ENCODE peak calls at places on chromosomes 12 and 14, in nine cellular contexts. V, P, W, Q, T, H, S, U and Y are unnamed samples.

GRCh38 chr12:80186727-80187217 is 87.4 kb downstream of the OTOGL start:
- DNase-seq in V (peak), P (no peak), W (no peak), Q (peak), T (peak), H (no peak), S (peak), U (peak), Y (no peak)

GRCh38 chr12:79415754-79416435 is 274.9 kb downstream of the PAWR start:
- DNase-seq in V (no peak), P (no peak), W (no peak), Q (no peak), T (peak), H (no peak), S (no peak), U (no peak), Y (no peak)

GRCh38 chr12:100720016-100720654 is 74.4 kb upstream of the ANO4 start:
- DNase-seq in V (no peak), P (no peak), W (no peak), Q (no peak), T (no peak), H (no peak), S (no peak), U (no peak), Y (no peak)

GRCh38 chr12:27291862-27292261 is 40.8 kb upstream of the BMAL2 start:
- DNase-seq in V (no peak), P (no peak), W (no peak), Q (no peak), T (no peak), H (no peak), S (no peak), U (no peak), Y (no peak)

GRCh38 chr12:106269150-106269771 is 21.4 kb upstream of the CKAP4 start:
- DNase-seq in V (no peak), P (no peak), W (no peak), Q (no peak), T (no peak), H (no peak), S (no peak), U (no peak), Y (no peak)

GRCh38 chr12:120662879-120663278 is 22.5 kb downstream of the CABP1 start:
- DNase-seq in V (no peak), P (no peak), W (no peak), Q (no peak), T (no peak), H (no peak), S (no peak), U (no peak), Y (no peak)

GRCh38 chr12:52090291-52090690 is 10.8 kb downstream of the SMIM41 start:
- DNase-seq in V (no peak), P (no peak), W (no peak), Q (no peak), T (no peak), H (no peak), S (no peak), U (no peak), Y (no peak)

GRCh38 chr14:99619873-99620834 is 16.1 kb upstream of the CCDC85C start:
- DNase-seq in V (no peak), P (no peak), W (no peak), Q (peak), T (peak), H (no peak), S (no peak), U (no peak), Y (no peak)

GRCh38 chr14:55207832-55208231 is 16.4 kb upstream of the DLGAP5 start:
- DNase-seq in V (no peak), P (no peak), W (no peak), Q (no peak), T (no peak), H (no peak), S (no peak), U (no peak), Y (no peak)
- TF ChIP-seq CTCF in V (no peak), P (no peak), W (no peak), Q (no peak), T (no peak), H (no peak), S (no peak), U (no peak), Y (no peak)

GRCh38 chr14:51244591-51244990 is 4.5 kb downstream of the TMX1 start:
- DNase-seq in V (no peak), P (no peak), W (no peak), Q (no peak), T (no peak), H (no peak), S (no peak), U (no peak), Y (no peak)

GRCh38 chr14:51236314-51236713 is 3.7 kb upstream of the TMX1 start:
- DNase-seq in V (no peak), P (no peak), W (no peak), Q (no peak), T (peak), H (no peak), S (no peak), U (no peak), Y (no peak)

GRCh38 chr14:51240804-51241380 is 845 bp downstream of the TMX1 start:
- DNase-seq in V (no peak), P (no peak), W (no peak), Q (no peak), T (no peak), H (no peak), S (no peak), U (no peak), Y (no peak)

GRCh38 chr14:51242545-51243490 is 2.8 kb downstream of the TMX1 start:
- DNase-seq in V (no peak), P (no peak), W (no peak), Q (peak), T (no peak), H (no peak), S (peak), U (peak), Y (no peak)

GRCh38 chr14:51239813-51240803 is at the start of gene TMX1:
- DNase-seq in V (peak), P (peak), W (peak), Q (peak), T (peak), H (peak), S (peak), U (peak), Y (peak)
- TF ChIP-seq CTCF in V (peak), P (peak), W (peak), Q (peak), T (peak), H (no peak), S (no peak), U (no peak), Y (no peak)

GRCh38 chr12:96658075-96658474 is 168.7 kb downstream of the CFAP54 start:
- DNase-seq in V (no peak), P (no peak), W (no peak), Q (no peak), T (no peak), H (no peak), S (no peak), U (no peak), Y (no peak)
- TF ChIP-seq CTCF in V (no peak), P (no peak), W (no peak), Q (no peak), T (no peak), H (no peak), S (no peak), U (no peak), Y (no peak)

DNA sequence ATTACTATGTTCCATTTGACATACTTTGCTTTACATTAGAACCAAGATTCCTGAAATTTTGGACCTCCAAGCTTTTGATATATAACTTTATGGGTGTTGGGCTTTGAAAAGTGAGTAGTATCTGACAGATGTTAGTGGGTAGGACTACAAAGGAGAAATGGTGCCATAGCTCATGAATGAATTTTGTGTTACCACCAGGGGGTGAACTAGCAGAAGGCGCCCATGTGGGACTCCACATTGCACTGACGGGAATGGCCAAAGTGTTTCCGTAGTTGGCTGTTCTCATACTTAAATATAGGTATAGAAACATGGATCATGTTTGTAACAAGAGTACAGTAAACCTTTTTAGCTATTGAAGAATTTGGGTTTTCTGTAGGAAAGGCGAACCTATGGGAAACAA is 337.5 kb downstream of the FLRT2 start:
- DNase-seq in V (no peak), P (no peak), W (no peak), Q (peak), T (no peak), H (no peak), S (no peak), U (peak), Y (no peak)
- TF ChIP-seq CTCF in V (no peak), P (no peak), W (no peak), Q (peak), T (peak), H (no peak), S (peak), U (no peak), Y (no peak)

DNA sequence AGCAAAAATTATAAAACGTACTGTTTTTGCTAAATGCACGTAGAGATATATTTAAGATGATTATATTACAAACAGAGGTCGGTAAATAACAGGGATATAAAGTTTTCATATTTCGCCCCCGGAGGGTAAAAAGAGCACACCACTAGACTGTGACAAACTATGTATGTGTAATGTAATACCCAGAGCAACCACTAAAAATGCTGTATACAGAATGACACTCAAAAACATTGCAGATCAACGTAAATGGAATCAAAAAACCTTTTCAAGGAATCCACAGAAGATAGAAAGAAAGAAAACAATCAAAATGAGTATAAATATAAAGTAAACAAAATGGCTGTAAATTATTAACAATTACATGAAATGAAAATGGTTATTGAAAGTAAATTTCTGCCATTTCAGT is 37.6 kb upstream of the PRB4 start:
- DNase-seq in V (no peak), P (no peak), W (no peak), Q (no peak), T (no peak), H (no peak), S (no peak), U (no peak), Y (no peak)
- TF ChIP-seq CTCF in V (no peak), P (peak), W (peak), Q (peak), T (no peak), H (no peak), S (peak), U (no peak), Y (no peak)

GRCh38 chr12:128068211-128068610 is 198.8 kb upstream of the TMEM132C start:
- DNase-seq in V (no peak), P (no peak), W (no peak), Q (no peak), T (no peak), H (no peak), S (no peak), U (no peak), Y (no peak)

GRCh38 chr12:128075332-128075731 is 191.6 kb upstream of the TMEM132C start:
- DNase-seq in V (no peak), P (no peak), W (no peak), Q (peak), T (no peak), H (no peak), S (no peak), U (no peak), Y (no peak)

GRCh38 chr12:128073937-128074336 is 193.0 kb upstream of the TMEM132C start:
- DNase-seq in V (no peak), P (no peak), W (no peak), Q (peak), T (no peak), H (no peak), S (no peak), U (no peak), Y (no peak)

GRCh38 chr12:128069359-128069997 is 197.5 kb upstream of the TMEM132C start:
- DNase-seq in V (no peak), P (peak), W (peak), Q (peak), T (peak), H (no peak), S (peak), U (peak), Y (no peak)
- TF ChIP-seq CTCF in V (peak), P (peak), W (peak), Q (peak), T (peak), H (no peak), S (peak), U (peak), Y (no peak)

GRCh38 chr14:68843471-68844209 is 50.8 kb upstream of the ZFP36L1 start:
- DNase-seq in V (peak), P (peak), W (peak), Q (peak), T (peak), H (peak), S (peak), U (peak), Y (peak)

GRCh38 chr14:68846466-68846865 is 53.6 kb upstream of the ZFP36L1 start:
- DNase-seq in V (no peak), P (no peak), W (no peak), Q (no peak), T (no peak), H (no peak), S (no peak), U (no peak), Y (no peak)

GRCh38 chr14:68842298-68842697 is 49.4 kb upstream of the ZFP36L1 start:
- DNase-seq in V (peak), P (no peak), W (no peak), Q (no peak), T (peak), H (no peak), S (no peak), U (no peak), Y (no peak)

GRCh38 chr14:68841030-68841809 is 48.4 kb upstream of the ZFP36L1 start:
- DNase-seq in V (no peak), P (no peak), W (no peak), Q (no peak), T (peak), H (no peak), S (no peak), U (no peak), Y (no peak)

GRCh38 chr14:68844210-68844545 is 51.3 kb upstream of the ZFP36L1 start:
- DNase-seq in V (no peak), P (no peak), W (no peak), Q (no peak), T (no peak), H (no peak), S (no peak), U (no peak), Y (no peak)
- TF ChIP-seq CTCF in V (no peak), P (no peak), W (no peak), Q (no peak), T (no peak), H (peak), S (no peak), U (no peak), Y (no peak)

DNA sequence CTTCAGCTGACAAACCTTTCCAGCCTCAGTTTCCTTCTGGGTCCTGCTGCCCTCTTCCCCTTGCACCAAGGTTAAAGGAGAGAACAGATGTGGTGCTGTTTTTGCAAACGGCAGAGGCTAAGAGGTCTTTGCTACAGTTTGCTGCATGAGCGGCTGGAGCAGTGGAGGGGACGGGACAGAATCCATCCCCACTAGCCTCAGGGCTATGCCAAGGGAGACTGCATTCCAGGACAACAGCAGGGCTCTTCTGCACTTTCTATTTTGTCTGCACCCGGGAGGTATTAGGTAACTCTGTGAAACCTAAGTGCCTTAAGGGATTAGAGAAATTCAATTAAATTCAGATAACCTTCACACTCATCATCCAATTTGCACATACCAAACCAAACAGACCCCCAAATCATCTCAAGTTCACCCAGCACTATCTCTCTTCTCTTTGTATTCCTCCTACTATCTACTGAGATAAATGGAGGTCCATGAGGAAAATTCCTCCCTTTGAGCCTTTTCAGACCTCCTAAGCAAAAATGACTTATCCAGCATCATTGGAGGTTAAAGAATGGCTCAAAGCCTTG is 103.8 kb upstream of the VRK1 start:
- DNase-seq in V (no peak), P (no peak), W (no peak), Q (no peak), T (no peak), H (no peak), S (no peak), U (no peak), Y (no peak)
- TF ChIP-seq CTCF in V (no peak), P (no peak), W (no peak), Q (no peak), T (no peak), H (no peak), S (no peak), U (no peak), Y (no peak)

GRCh38 chr14:72419226-72419625 is 474.7 kb downstream of the DPF3 start:
- DNase-seq in V (no peak), P (no peak), W (no peak), Q (no peak), T (no peak), H (no peak), S (no peak), U (no peak), Y (no peak)

GRCh38 chr14:72420749-72421452 is 473.0 kb downstream of the DPF3 start:
- DNase-seq in V (peak), P (peak), W (peak), Q (peak), T (peak), H (peak), S (peak), U (peak), Y (peak)

GRCh38 chr14:72416081-72416849 is 477.6 kb downstream of the DPF3 start:
- DNase-seq in V (no peak), P (no peak), W (no peak), Q (no peak), T (no peak), H (no peak), S (no peak), U (no peak), Y (no peak)

GRCh38 chr14:72416892-72417291 is 477.0 kb downstream of the DPF3 start:
- DNase-seq in V (no peak), P (no peak), W (no peak), Q (no peak), T (no peak), H (no peak), S (no peak), U (no peak), Y (no peak)
- TF ChIP-seq CTCF in V (no peak), P (no peak), W (no peak), Q (no peak), T (no peak), H (no peak), S (no peak), U (no peak), Y (no peak)